ENCODE peak calls at places on chromosomes 11 and 22, in ten cellular contexts. N, G, K, H, E, P, L, M, Y and S are unnamed samples.

GRCh38 chr11:69102732-69103615 is 52.8 kb upstream of the SMIM38 start:
- DNase-seq in P (no peak), Y (no peak), N (no peak), M (no peak), G (no peak), K (no peak), H (no peak), E (no peak), L (no peak), S (no peak)

GRCh38 chr11:65111159-65111536 is 524 bp upstream of the TM7SF2 start:
- DNase-seq in G (no peak), H (no peak), L (no peak), P (no peak), K (no peak), M (no peak), E (no peak), N (no peak), Y (no peak), S (no peak)

GRCh38 chr11:35549787-35550186 is 24.4 kb upstream of the PAMR1 start:
- DNase-seq in L (peak; percentile 86), G (no peak), H (no peak), N (no peak), M (no peak), E (no peak), K (no peak), P (no peak), Y (no peak), S (no peak)

GRCh38 chr11:77842451-77843121 is 21.6 kb downstream of the AAMDC start:
- DNase-seq in E (no peak), P (no peak), M (no peak), Y (peak; percentile 17), N (no peak), H (no peak), G (no peak), K (no peak), L (no peak), S (no peak)

GRCh38 chr11:64352099-64353005 is 6.6 kb upstream of the RPS6KA4 start:
- DNase-seq in G (peak; percentile 51), H (no peak), N (no peak), L (no peak), Y (no peak), P (peak; percentile 84), K (no peak), M (no peak), E (no peak), S (no peak)

GRCh38 chr11:94732617-94733292 is 35.4 kb upstream of the AMOTL1 start:
- DNase-seq in G (no peak), Y (no peak), L (no peak), N (peak; percentile 68), K (no peak), P (peak; percentile 35), E (no peak), H (no peak), M (no peak), S (no peak)

GRCh38 chr22:24926849-24927579 is 19.5 kb downstream of the LHFPL7 start:
- DNase-seq in H (no peak), G (no peak), N (no peak), E (no peak), M (no peak), Y (peak; percentile 46), P (no peak), K (no peak), L (no peak), S (no peak)

GRCh38 chr11:60985501-60985900 is 14.0 kb downstream of the CD6 start:
- DNase-seq in Y (no peak), M (no peak), E (no peak), K (no peak), P (no peak), H (no peak), G (no peak), N (no peak), L (no peak), S (no peak)